ENCODE peak calls at places on chromosomes 2 and 18, in six cellular contexts. P is activated CD8-positive, alpha-beta T cell treated with anti-CD3 and anti-CD28 coated beads for 36 hours; Q is T-helper 1 cell; N is NCI-H2171; R is dermis blood vessel endothelial cell; T is pons. Z is an unnamed sample.
A peak's percentile ranks its signal among the peaks of the same experiment; 100 is the strongest.

GRCh38 chr2:161169335-161169734 is 9.1 kb downstream of the TANK start:
- DNase-seq in N (no peak), T (no peak), P (no peak), Q (no peak), R (no peak), Z (no peak)

GRCh38 chr2:29401994-29402393 is 286.8 kb downstream of the CLIP4 start:
- DNase-seq in Q (no peak), R (no peak), T (no peak), P (no peak), N (no peak), Z (no peak)

GRCh38 chr2:172097557-172098131 is 5.1 kb downstream of the DLX2 start:
- DNase-seq in N (peak; percentile 26), Q (no peak), R (no peak), P (peak; percentile 37), T (no peak), Z (no peak)

GRCh38 chr2:240556553-240557100 is 1.2 kb downstream of the ANKMY1 start:
- DNase-seq in P (peak; percentile 74), N (no peak), T (no peak), R (peak; percentile 75), Q (peak; percentile 59), Z (no peak)

GRCh38 chr2:217826505-217826904 is 176.3 kb downstream of the TNS1 start:
- DNase-seq in P (no peak), Q (no peak), R (no peak), T (no peak), N (no peak), Z (no peak)

GRCh38 chr18:76805221-76805620 is 17.1 kb upstream of the ZNF236 start:
- DNase-seq in Q (no peak), T (peak; percentile 49), R (peak; percentile 65), N (no peak), P (no peak), Z (no peak)

GRCh38 chr2:69940691-69941090 is 20.7 kb downstream of the ASPRV1 start:
- DNase-seq in N (no peak), R (no peak), P (no peak), T (no peak), Q (no peak), Z (no peak)

GRCh38 chr18:48607049-48607984 is 68.5 kb downstream of the CTIF start:
- DNase-seq in R (no peak), T (no peak), P (no peak), Q (no peak), N (no peak), Z (no peak)